ENCODE peak calls at places on chromosomes 4 and X, in seven cellular contexts. One of them, this sample, is unnamed.

GRCh38 chrX:24231169-24231568 is 81.6 kb downstream of the ZFX start:
- DNase-seq in choroid plexus epithelial cell: peak; percentile 88
- DNase-seq in K562: peak; percentile 54
- DNase-seq in BJ: peak; percentile 37
- DNase-seq in HFF-Myc: peak; percentile 33
- DNase-seq in cardiac muscle cell: peak; percentile 69
- DNase-seq in astrocyte of the spinal cord: peak; percentile 83
- DNase-seq in this sample: peak; percentile 84

GRCh38 chr4:155428128-155428527 is 51.4 kb upstream of the MAP9 start:
- DNase-seq in choroid plexus epithelial cell: no peak
- DNase-seq in K562: no peak
- DNase-seq in BJ: no peak
- DNase-seq in HFF-Myc: no peak
- DNase-seq in cardiac muscle cell: no peak
- DNase-seq in astrocyte of the spinal cord: no peak
- DNase-seq in this sample: no peak

GRCh38 chr4:186700746-186701145 is 22.9 kb downstream of the FAT1 start:
- DNase-seq in choroid plexus epithelial cell: no peak
- DNase-seq in K562: no peak
- DNase-seq in BJ: no peak
- DNase-seq in HFF-Myc: no peak
- DNase-seq in cardiac muscle cell: peak; percentile 86
- DNase-seq in astrocyte of the spinal cord: peak; percentile 86
- DNase-seq in this sample: no peak

GRCh38 chr4:143337600-143338287 is 1.1 kb downstream of the GAB1 start:
- DNase-seq in choroid plexus epithelial cell: peak; percentile 73
- DNase-seq in K562: no peak
- DNase-seq in BJ: no peak
- DNase-seq in HFF-Myc: no peak
- DNase-seq in cardiac muscle cell: peak; percentile 65
- DNase-seq in astrocyte of the spinal cord: peak; percentile 77
- DNase-seq in this sample: peak; percentile 74

GRCh38 chrX:150767475-150768131 is 74.4 kb downstream of the MTMR1 start:
- DNase-seq in choroid plexus epithelial cell: peak; percentile 96
- DNase-seq in K562: peak; percentile 53
- DNase-seq in BJ: peak; percentile 67
- DNase-seq in HFF-Myc: peak; percentile 30
- DNase-seq in cardiac muscle cell: peak; percentile 95
- DNase-seq in astrocyte of the spinal cord: peak; percentile 74
- DNase-seq in this sample: peak; percentile 80

GRCh38 chrX:134237363-134237702 is 351 bp downstream of the CCDC160 start:
- DNase-seq in choroid plexus epithelial cell: no peak
- DNase-seq in K562: no peak
- DNase-seq in BJ: no peak
- DNase-seq in HFF-Myc: no peak
- DNase-seq in cardiac muscle cell: no peak
- DNase-seq in astrocyte of the spinal cord: no peak
- DNase-seq in this sample: no peak

GRCh38 chr4:26397086-26397485 is 76.3 kb downstream of the RBPJ start:
- DNase-seq in choroid plexus epithelial cell: no peak
- DNase-seq in K562: no peak
- DNase-seq in BJ: no peak
- DNase-seq in HFF-Myc: no peak
- DNase-seq in cardiac muscle cell: no peak
- DNase-seq in astrocyte of the spinal cord: no peak
- DNase-seq in this sample: no peak

GRCh38 chrX:38515291-38515690 is 46.1 kb upstream of the TSPAN7 start:
- DNase-seq in choroid plexus epithelial cell: no peak
- DNase-seq in K562: no peak
- DNase-seq in BJ: no peak
- DNase-seq in HFF-Myc: no peak
- DNase-seq in cardiac muscle cell: no peak
- DNase-seq in astrocyte of the spinal cord: no peak
- DNase-seq in this sample: no peak

GRCh38 chr4:108155373-108155772 is 13.4 kb downstream of the LEF1 start:
- DNase-seq in choroid plexus epithelial cell: peak; percentile 37
- DNase-seq in K562: no peak
- DNase-seq in BJ: no peak
- DNase-seq in HFF-Myc: no peak
- DNase-seq in cardiac muscle cell: no peak
- DNase-seq in astrocyte of the spinal cord: peak; percentile 60
- DNase-seq in this sample: peak; percentile 10

GRCh38 chrX:22300130-22300529 is 27.4 kb downstream of the CBLL2 start:
- DNase-seq in choroid plexus epithelial cell: peak; percentile 74
- DNase-seq in K562: no peak
- DNase-seq in BJ: peak; percentile 19
- DNase-seq in HFF-Myc: no peak
- DNase-seq in cardiac muscle cell: peak; percentile 40
- DNase-seq in astrocyte of the spinal cord: peak; percentile 71
- DNase-seq in this sample: peak; percentile 15

GRCh38 chr4:39320381-39321115 is 45.6 kb downstream of the RFC1 start:
- DNase-seq in choroid plexus epithelial cell: peak; percentile 64
- DNase-seq in K562: no peak
- DNase-seq in BJ: no peak
- DNase-seq in HFF-Myc: no peak
- DNase-seq in cardiac muscle cell: peak; percentile 25
- DNase-seq in astrocyte of the spinal cord: peak; percentile 72
- DNase-seq in this sample: peak; percentile 63

GRCh38 chr4:52665592-52665991 is 6.5 kb upstream of the USP46 start:
- DNase-seq in choroid plexus epithelial cell: peak; percentile 42
- DNase-seq in K562: no peak
- DNase-seq in BJ: no peak
- DNase-seq in HFF-Myc: no peak
- DNase-seq in cardiac muscle cell: no peak
- DNase-seq in astrocyte of the spinal cord: no peak
- DNase-seq in this sample: no peak

GRCh38 chrX:39670281-39670680 is 427.5 kb downstream of the BCOR start:
- DNase-seq in choroid plexus epithelial cell: no peak
- DNase-seq in K562: no peak
- DNase-seq in BJ: no peak
- DNase-seq in HFF-Myc: no peak
- DNase-seq in cardiac muscle cell: peak; percentile 24
- DNase-seq in astrocyte of the spinal cord: no peak
- DNase-seq in this sample: no peak

GRCh38 chrX:18877472-18877871 is 106.4 kb downstream of the PHKA2 start:
- DNase-seq in choroid plexus epithelial cell: no peak
- DNase-seq in K562: no peak
- DNase-seq in BJ: no peak
- DNase-seq in HFF-Myc: no peak
- DNase-seq in cardiac muscle cell: no peak
- DNase-seq in astrocyte of the spinal cord: no peak
- DNase-seq in this sample: no peak

GRCh38 chrX:79366888-79367749 is at the start of gene ITM2A:
- DNase-seq in choroid plexus epithelial cell: peak; percentile 13
- DNase-seq in K562: peak; percentile 60
- DNase-seq in BJ: no peak
- DNase-seq in HFF-Myc: no peak
- DNase-seq in cardiac muscle cell: peak; percentile 19
- DNase-seq in astrocyte of the spinal cord: no peak
- DNase-seq in this sample: peak; percentile 8

GRCh38 chrX:118221257-118221656 is 104.6 kb upstream of the KLHL13 start:
- DNase-seq in choroid plexus epithelial cell: no peak
- DNase-seq in K562: no peak
- DNase-seq in BJ: no peak
- DNase-seq in HFF-Myc: no peak
- DNase-seq in cardiac muscle cell: no peak
- DNase-seq in astrocyte of the spinal cord: no peak
- DNase-seq in this sample: no peak

GRCh38 chr4:183240581-183241321 is 79.3 kb downstream of the CLDN22 start:
- DNase-seq in choroid plexus epithelial cell: no peak
- DNase-seq in K562: no peak
- DNase-seq in BJ: no peak
- DNase-seq in HFF-Myc: no peak
- DNase-seq in cardiac muscle cell: peak; percentile 5
- DNase-seq in astrocyte of the spinal cord: no peak
- DNase-seq in this sample: no peak

GRCh38 chrX:13487731-13488505 is 81.5 kb upstream of the EGFL6 start:
- DNase-seq in choroid plexus epithelial cell: peak; percentile 92
- DNase-seq in K562: peak; percentile 40
- DNase-seq in BJ: peak; percentile 70
- DNase-seq in HFF-Myc: peak; percentile 56
- DNase-seq in cardiac muscle cell: peak; percentile 93
- DNase-seq in astrocyte of the spinal cord: peak; percentile 85
- DNase-seq in this sample: peak; percentile 83
- TF ChIP-seq CTCF in choroid plexus epithelial cell: peak; percentile 54
- TF ChIP-seq CTCF in K562: peak; percentile 73
- TF ChIP-seq CTCF in BJ: peak; percentile 37
- TF ChIP-seq CTCF in HFF-Myc: peak; percentile 20
- TF ChIP-seq CTCF in cardiac muscle cell: peak; percentile 38
- TF ChIP-seq CTCF in astrocyte of the spinal cord: peak; percentile 45
- TF ChIP-seq CTCF in this sample: peak; percentile 12

GRCh38 chrX:130498653-130499274 is 97.0 kb downstream of the RBMX2 start:
- DNase-seq in choroid plexus epithelial cell: no peak
- DNase-seq in K562: no peak
- DNase-seq in BJ: no peak
- DNase-seq in HFF-Myc: no peak
- DNase-seq in cardiac muscle cell: no peak
- DNase-seq in astrocyte of the spinal cord: no peak
- DNase-seq in this sample: no peak

GRCh38 chrX:130502023-130502570 is 100.3 kb downstream of the RBMX2 start:
- DNase-seq in choroid plexus epithelial cell: no peak
- DNase-seq in K562: no peak
- DNase-seq in BJ: no peak
- DNase-seq in HFF-Myc: no peak
- DNase-seq in cardiac muscle cell: no peak
- DNase-seq in astrocyte of the spinal cord: no peak
- DNase-seq in this sample: no peak

DNA sequence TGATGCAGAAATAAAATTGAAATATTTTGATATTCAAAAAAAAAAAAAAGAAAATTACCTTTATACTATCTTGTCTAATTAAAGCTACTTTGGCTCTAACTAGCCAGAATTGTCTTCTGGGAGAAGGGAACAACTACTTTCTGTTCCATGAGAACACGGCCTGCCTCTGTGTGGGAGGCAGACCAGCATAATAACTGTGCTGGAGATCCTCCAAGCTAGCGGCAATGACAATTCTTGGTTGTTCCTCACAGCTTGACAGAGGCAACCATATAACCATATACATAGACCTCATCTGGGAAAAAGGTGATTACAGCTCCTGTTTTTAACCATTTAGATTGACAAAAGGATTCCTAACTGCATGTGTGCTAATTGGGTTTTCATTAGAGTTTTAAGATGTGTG is 95.7 kb downstream of the RBMX2 start:
- DNase-seq in choroid plexus epithelial cell: no peak
- DNase-seq in K562: no peak
- DNase-seq in BJ: no peak
- DNase-seq in HFF-Myc: no peak
- DNase-seq in cardiac muscle cell: no peak
- DNase-seq in astrocyte of the spinal cord: no peak
- DNase-seq in this sample: no peak
- H3K4me3 ChIP-seq in choroid plexus epithelial cell: no peak overlapping the region
- H3K4me3 ChIP-seq in K562: no peak overlapping the region
- H3K4me3 ChIP-seq in BJ: no peak overlapping the region
- H3K4me3 ChIP-seq in HFF-Myc: no peak overlapping the region
- H3K4me3 ChIP-seq in cardiac muscle cell: no peak overlapping the region
- H3K4me3 ChIP-seq in astrocyte of the spinal cord: no peak overlapping the region
- H3K4me3 ChIP-seq in this sample: no peak overlapping the region

GRCh38 chr4:88967883-88968316 is 89.1 kb downstream of the FAM13A start:
- DNase-seq in choroid plexus epithelial cell: no peak
- DNase-seq in K562: no peak
- DNase-seq in BJ: no peak
- DNase-seq in HFF-Myc: no peak
- DNase-seq in cardiac muscle cell: no peak
- DNase-seq in astrocyte of the spinal cord: no peak
- DNase-seq in this sample: no peak
- TF ChIP-seq CTCF in choroid plexus epithelial cell: no peak
- TF ChIP-seq CTCF in K562: no peak
- TF ChIP-seq CTCF in BJ: no peak
- TF ChIP-seq CTCF in HFF-Myc: no peak
- TF ChIP-seq CTCF in cardiac muscle cell: no peak
- TF ChIP-seq CTCF in astrocyte of the spinal cord: no peak
- TF ChIP-seq CTCF in this sample: no peak

GRCh38 chr4:138967313-138967712 is 48.3 kb upstream of the NOCT start:
- DNase-seq in choroid plexus epithelial cell: peak; percentile 80
- DNase-seq in K562: no peak
- DNase-seq in BJ: no peak
- DNase-seq in HFF-Myc: no peak
- DNase-seq in cardiac muscle cell: peak; percentile 58
- DNase-seq in astrocyte of the spinal cord: no peak
- DNase-seq in this sample: no peak
- H3K4me3 ChIP-seq in choroid plexus epithelial cell: no peak overlapping the region
- H3K4me3 ChIP-seq in K562: no peak overlapping the region
- H3K4me3 ChIP-seq in BJ: no peak overlapping the region
- H3K4me3 ChIP-seq in HFF-Myc: no peak overlapping the region
- H3K4me3 ChIP-seq in cardiac muscle cell: no peak overlapping the region
- H3K4me3 ChIP-seq in astrocyte of the spinal cord: no peak overlapping the region
- H3K4me3 ChIP-seq in this sample: no peak overlapping the region

GRCh38 chr4:3834186-3834920 is 68.2 kb downstream of the ADRA2C start:
- DNase-seq in choroid plexus epithelial cell: no peak
- DNase-seq in K562: no peak
- DNase-seq in BJ: no peak
- DNase-seq in HFF-Myc: no peak
- DNase-seq in cardiac muscle cell: no peak
- DNase-seq in astrocyte of the spinal cord: no peak
- DNase-seq in this sample: no peak
- TF ChIP-seq CTCF in choroid plexus epithelial cell: no peak
- TF ChIP-seq CTCF in K562: no peak
- TF ChIP-seq CTCF in BJ: no peak
- TF ChIP-seq CTCF in HFF-Myc: no peak
- TF ChIP-seq CTCF in cardiac muscle cell: no peak
- TF ChIP-seq CTCF in astrocyte of the spinal cord: no peak
- TF ChIP-seq CTCF in this sample: no peak

GRCh38 chr4:101762025-101762424 is 28.5 kb upstream of the BANK1 start:
- DNase-seq in choroid plexus epithelial cell: peak; percentile 57
- DNase-seq in K562: no peak
- DNase-seq in BJ: no peak
- DNase-seq in HFF-Myc: no peak
- DNase-seq in cardiac muscle cell: peak; percentile 18
- DNase-seq in astrocyte of the spinal cord: no peak
- DNase-seq in this sample: no peak
- H3K4me3 ChIP-seq in choroid plexus epithelial cell: no peak overlapping the region
- H3K4me3 ChIP-seq in K562: no peak overlapping the region
- H3K4me3 ChIP-seq in BJ: no peak overlapping the region
- H3K4me3 ChIP-seq in HFF-Myc: no peak overlapping the region
- H3K4me3 ChIP-seq in cardiac muscle cell: no peak overlapping the region
- H3K4me3 ChIP-seq in astrocyte of the spinal cord: no peak overlapping the region
- H3K4me3 ChIP-seq in this sample: no peak overlapping the region